ENCODE peak calls at places on chromosomes 13 and 19, in four cellular contexts. J is left cardiac atrium, Z is A172, V is Kasumi-1. I is an unnamed sample.

GRCh38 chr19:48329167-48329891 is 4.0 kb downstream of the EMP3 start:
- DNase-seq in J (no peak), Z (no peak), V (peak; percentile 48), I (peak; percentile 91)

GRCh38 chr13:44399045-44399444 is 25.4 kb downstream of the SERP2 start:
- DNase-seq in J (no peak), Z (no peak), V (no peak), I (no peak)

GRCh38 chr13:21011378-21011777 is 50.0 kb downstream of the LATS2 start:
- DNase-seq in V (no peak), Z (no peak), J (no peak), I (no peak)

GRCh38 chr13:52599853-52600603 is 42.2 kb upstream of the HNRNPA1L2 start:
- DNase-seq in Z (no peak), J (peak; percentile 42), V (no peak), I (no peak)

GRCh38 chr19:1618157-1619093 is 13.2 kb upstream of the UQCR11 start:
- DNase-seq in Z (peak; percentile 30), V (peak; percentile 37), J (no peak), I (peak; percentile 33)

GRCh38 chr19:40229484-40229883 is 3.0 kb upstream of the CCNP start:
- DNase-seq in J (no peak), Z (peak; percentile 63), V (no peak), I (no peak)

GRCh38 chr13:44106231-44107152 is 226.8 kb downstream of the LACC1 start:
- DNase-seq in J (peak; percentile 32), Z (no peak), V (no peak), I (no peak)

GRCh38 chr13:24127116-24127631 is 33.3 kb upstream of the SPATA13 start:
- DNase-seq in J (no peak), V (no peak), Z (no peak), I (peak; percentile 95)

I was measured in SW480.